ENCODE peak calls at places on chromosomes 12 and 14, in four cellular contexts. Y, M, B and R are unnamed samples.

GRCh38 chr14:68709007-68709406 is 83.9 kb downstream of the ZFP36L1 start:
- DNase-seq in M (no peak), B (no peak), Y (no peak), R (no peak)

GRCh38 chr14:80847093-80847492 is 94.4 kb downstream of the CEP128 start:
- DNase-seq in M (no peak), B (no peak), Y (no peak), R (no peak)

GRCh38 chr12:121701667-121702277 is 10.8 kb upstream of the TMEM120B start:
- DNase-seq in Y (no peak), M (no peak), B (no peak), R (no peak)

GRCh38 chr14:78933948-78934524 is 763.9 kb downstream of the NRXN3 start:
- DNase-seq in Y (peak), B (no peak), M (no peak), R (no peak)

GRCh38 chr14:94388027-94388895 is at the start of gene SERPINA1:
- DNase-seq in B (no peak), M (no peak), Y (no peak), R (no peak)

GRCh38 chr12:107515446-107515958 is 170.1 kb upstream of the PWP1 start:
- DNase-seq in M (peak), B (no peak), Y (peak), R (peak)

GRCh38 chr14:37593496-37594237 is 1.4 kb downstream of the FOXA1 start:
- DNase-seq in B (no peak), M (no peak), Y (no peak), R (no peak)

GRCh38 chr14:100892496-100893227 is 10.9 kb downstream of the RTL1 start:
- DNase-seq in M (no peak), Y (no peak), B (no peak), R (no peak)

GRCh38 chr12:47977046-47977771 is 13.8 kb downstream of the TMEM106C start:
- DNase-seq in Y (no peak), M (no peak), B (no peak), R (no peak)

GRCh38 chr14:88170333-88170732 is 152.7 kb downstream of the KCNK10 start:
- DNase-seq in Y (no peak), M (no peak), B (no peak), R (no peak)

GRCh38 chr12:7303772-7304171 is at the start of gene ACSM4:
- DNase-seq in B (no peak), Y (no peak), M (no peak), R (no peak)

GRCh38 chr12:13234045-13234641 is 37.6 kb downstream of the EMP1 start:
- DNase-seq in M (peak), B (peak), Y (peak), R (peak)

GRCh38 chr12:116434155-116435065 is 124.8 kb upstream of the MAP1LC3B2 start:
- DNase-seq in B (no peak), M (no peak), Y (peak), R (no peak)

GRCh38 chr12:69415471-69416275 is 54.5 kb upstream of the FRS2 start:
- DNase-seq in Y (peak), B (no peak), M (no peak), R (peak)

GRCh38 chr12:20646239-20646827 is 48.8 kb upstream of the SLCO1C1 start:
- DNase-seq in B (no peak), Y (peak), M (no peak), R (no peak)

GRCh38 chr14:56423591-56423991 is 156.0 kb upstream of the TMEM260 start:
- DNase-seq in M (no peak), B (no peak), Y (peak), R (no peak)

GRCh38 chr12:124814741-124815613 is 48.7 kb downstream of the SCARB1 start:
- DNase-seq in M (no peak), Y (no peak), B (no peak), R (no peak)

GRCh38 chr12:5379737-5380496 is 52.0 kb upstream of the NTF3 start:
- DNase-seq in Y (no peak), M (no peak), B (no peak), R (no peak)

GRCh38 chr12:132966676-132967415 is 10.7 kb upstream of the ZNF605 start:
- DNase-seq in B (no peak), M (no peak), Y (no peak), R (no peak)

GRCh38 chr14:58839233-58839632 is 201.5 kb downstream of the DACT1 start:
- DNase-seq in M (no peak), B (no peak), Y (no peak), R (no peak)

GRCh38 chr12:114396869-114397719 is 8.8 kb downstream of the TBX5 start:
- DNase-seq in Y (no peak), M (no peak), B (no peak), R (no peak)

GRCh38 chr14:85333313-85333712 is 196.6 kb upstream of the FLRT2 start:
- DNase-seq in M (no peak), B (no peak), Y (no peak), R (no peak)

GRCh38 chr12:5268424-5269210 is 163.3 kb upstream of the NTF3 start:
- DNase-seq in B (no peak), Y (no peak), M (no peak), R (no peak)

GRCh38 chr12:24915501-24915900 is 33.4 kb downstream of the BCAT1 start:
- DNase-seq in Y (no peak), B (no peak), M (no peak), R (no peak)

GRCh38 chr14:23071975-23072539 is 14.7 kb upstream of the CDH24 start:
- DNase-seq in Y (no peak), B (no peak), M (no peak), R (no peak)

GRCh38 chr12:76883826-76884225 is 5.0 kb upstream of the CSRP2 start:
- DNase-seq in B (no peak), M (no peak), Y (no peak), R (no peak)

GRCh38 chr12:111446044-111446581 is 40.4 kb downstream of the SH2B3 start:
- DNase-seq in B (no peak), M (no peak), Y (no peak), R (peak)

GRCh38 chr12:6612247-6612646 is 5.1 kb upstream of the CHD4 start:
- DNase-seq in B (no peak), M (no peak), Y (no peak), R (peak)

GRCh38 chr12:70891059-70891632 is 29.4 kb downstream of the PTPRR start:
- DNase-seq in B (no peak), M (no peak), Y (no peak), R (no peak)

GRCh38 chr12:128537668-128538067 is 270.7 kb downstream of the TMEM132C start:
- DNase-seq in B (no peak), Y (no peak), M (no peak), R (no peak)

GRCh38 chr14:81453166-81453766 is 53.1 kb upstream of the STON2 start:
- DNase-seq in Y (peak), M (peak), B (peak), R (peak)